ENCODE peak calls at places on chromosomes 7 and 10, in seven cellular contexts. One of them, this sample, is unnamed.

GRCh38 chr7:41699532-41699931 is 3.4 kb downstream of the INHBA start:
- DNase-seq in progenitor cell of endocrine pancreas: no peak
- DNase-seq in AG09309: no peak
- DNase-seq in RWPE1: no peak
- DNase-seq in A549: no peak
- DNase-seq in AG04449: no peak
- DNase-seq in endodermal cell: peak; percentile 78
- DNase-seq in this sample: no peak

GRCh38 chr7:151692721-151693120 is 173.0 kb upstream of the RHEB start:
- DNase-seq in AG04449: no peak
- DNase-seq in RWPE1: no peak
- DNase-seq in AG09309: no peak
- DNase-seq in A549: no peak
- DNase-seq in progenitor cell of endocrine pancreas: no peak
- DNase-seq in endodermal cell: peak; percentile 70
- DNase-seq in this sample: no peak

GRCh38 chr7:150556521-150557138 is 10.6 kb upstream of the GIMAP4 start:
- DNase-seq in progenitor cell of endocrine pancreas: no peak
- DNase-seq in AG04449: no peak
- DNase-seq in endodermal cell: no peak
- DNase-seq in AG09309: no peak
- DNase-seq in A549: no peak
- DNase-seq in RWPE1: no peak
- DNase-seq in this sample: no peak

GRCh38 chr7:6656413-6656812 is 19.3 kb downstream of the ZNF316 start:
- DNase-seq in AG04449: no peak
- DNase-seq in A549: no peak
- DNase-seq in AG09309: no peak
- DNase-seq in RWPE1: no peak
- DNase-seq in endodermal cell: peak; percentile 29
- DNase-seq in progenitor cell of endocrine pancreas: no peak
- DNase-seq in this sample: no peak

GRCh38 chr7:83655951-83656556 is 7.1 kb upstream of the SEMA3E start:
- DNase-seq in A549: peak; percentile 70
- DNase-seq in RWPE1: peak; percentile 37
- DNase-seq in AG09309: peak; percentile 4
- DNase-seq in progenitor cell of endocrine pancreas: no peak
- DNase-seq in endodermal cell: peak; percentile 80
- DNase-seq in AG04449: peak; percentile 10
- DNase-seq in this sample: peak; percentile 45

GRCh38 chr10:118748041-118748440 is 6.7 kb downstream of the CACUL1 start:
- DNase-seq in RWPE1: no peak
- DNase-seq in A549: no peak
- DNase-seq in AG09309: no peak
- DNase-seq in AG04449: no peak
- DNase-seq in endodermal cell: no peak
- DNase-seq in progenitor cell of endocrine pancreas: no peak
- DNase-seq in this sample: no peak

GRCh38 chr10:118873080-118873737 is 118.4 kb upstream of the CACUL1 start:
- DNase-seq in AG09309: no peak
- DNase-seq in endodermal cell: no peak
- DNase-seq in AG04449: no peak
- DNase-seq in progenitor cell of endocrine pancreas: no peak
- DNase-seq in A549: no peak
- DNase-seq in RWPE1: peak; percentile 34
- DNase-seq in this sample: peak; percentile 9

GRCh38 chr7:129110575-129111376 is 33.7 kb upstream of the TSPAN33 start:
- DNase-seq in AG09309: no peak
- DNase-seq in RWPE1: no peak
- DNase-seq in endodermal cell: peak; percentile 89
- DNase-seq in progenitor cell of endocrine pancreas: no peak
- DNase-seq in A549: peak; percentile 29
- DNase-seq in AG04449: no peak
- DNase-seq in this sample: no peak

GRCh38 chr10:85609509-85609908 is 757.1 kb downstream of the GRID1 start:
- DNase-seq in endodermal cell: peak; percentile 27
- DNase-seq in A549: no peak
- DNase-seq in AG04449: no peak
- DNase-seq in AG09309: no peak
- DNase-seq in progenitor cell of endocrine pancreas: no peak
- DNase-seq in RWPE1: no peak
- DNase-seq in this sample: no peak

GRCh38 chr10:93468532-93469213 is 13.5 kb downstream of the MYOF start:
- DNase-seq in A549: peak; percentile 91
- DNase-seq in AG09309: no peak
- DNase-seq in RWPE1: peak; percentile 96
- DNase-seq in progenitor cell of endocrine pancreas: no peak
- DNase-seq in endodermal cell: no peak
- DNase-seq in AG04449: peak; percentile 67
- DNase-seq in this sample: no peak

GRCh38 chr10:103171278-103171677 is 21.8 kb downstream of the NT5C2 start:
- DNase-seq in progenitor cell of endocrine pancreas: no peak
- DNase-seq in AG04449: no peak
- DNase-seq in endodermal cell: no peak
- DNase-seq in AG09309: no peak
- DNase-seq in A549: no peak
- DNase-seq in RWPE1: peak; percentile 22
- DNase-seq in this sample: no peak

GRCh38 chr7:29370531-29371314 is 176.1 kb downstream of the CHN2 start:
- DNase-seq in AG04449: no peak
- DNase-seq in endodermal cell: peak; percentile 40
- DNase-seq in A549: no peak
- DNase-seq in RWPE1: peak; percentile 53
- DNase-seq in progenitor cell of endocrine pancreas: no peak
- DNase-seq in AG09309: no peak
- DNase-seq in this sample: no peak

GRCh38 chr7:100865971-100866720 is 1.0 kb upstream of the TRIP6 start:
- DNase-seq in AG04449: no peak
- DNase-seq in AG09309: no peak
- DNase-seq in A549: no peak
- DNase-seq in RWPE1: peak; percentile 67
- DNase-seq in endodermal cell: peak; percentile 66
- DNase-seq in progenitor cell of endocrine pancreas: no peak
- DNase-seq in this sample: no peak

GRCh38 chr7:140866926-140867325 is 57.8 kb downstream of the BRAF start:
- DNase-seq in A549: no peak
- DNase-seq in endodermal cell: no peak
- DNase-seq in progenitor cell of endocrine pancreas: no peak
- DNase-seq in RWPE1: no peak
- DNase-seq in AG09309: no peak
- DNase-seq in AG04449: no peak
- DNase-seq in this sample: no peak

GRCh38 chr7:142097571-142097970 is 13.9 kb upstream of the MGAM2 start:
- DNase-seq in RWPE1: no peak
- DNase-seq in AG04449: no peak
- DNase-seq in A549: no peak
- DNase-seq in progenitor cell of endocrine pancreas: no peak
- DNase-seq in AG09309: no peak
- DNase-seq in endodermal cell: no peak
- DNase-seq in this sample: no peak

GRCh38 chr10:100307716-100308115 is 21.2 kb upstream of the BLOC1S2 start:
- DNase-seq in AG09309: no peak
- DNase-seq in A549: no peak
- DNase-seq in RWPE1: no peak
- DNase-seq in AG04449: no peak
- DNase-seq in progenitor cell of endocrine pancreas: no peak
- DNase-seq in endodermal cell: no peak
- DNase-seq in this sample: no peak

GRCh38 chr10:13414855-13415254 is 66.8 kb upstream of the SEPHS1 start:
- DNase-seq in AG09309: no peak
- DNase-seq in A549: peak; percentile 42
- DNase-seq in endodermal cell: peak; percentile 84
- DNase-seq in progenitor cell of endocrine pancreas: no peak
- DNase-seq in RWPE1: no peak
- DNase-seq in AG04449: no peak
- DNase-seq in this sample: no peak
- TF ChIP-seq CTCF in AG09309: peak; percentile 28
- TF ChIP-seq CTCF in A549: no peak
- TF ChIP-seq CTCF in endodermal cell: peak; percentile 74
- TF ChIP-seq CTCF in progenitor cell of endocrine pancreas: peak; percentile 29
- TF ChIP-seq CTCF in RWPE1: no peak
- TF ChIP-seq CTCF in AG04449: peak; percentile 38
- TF ChIP-seq CTCF in this sample: peak; percentile 53

DNA sequence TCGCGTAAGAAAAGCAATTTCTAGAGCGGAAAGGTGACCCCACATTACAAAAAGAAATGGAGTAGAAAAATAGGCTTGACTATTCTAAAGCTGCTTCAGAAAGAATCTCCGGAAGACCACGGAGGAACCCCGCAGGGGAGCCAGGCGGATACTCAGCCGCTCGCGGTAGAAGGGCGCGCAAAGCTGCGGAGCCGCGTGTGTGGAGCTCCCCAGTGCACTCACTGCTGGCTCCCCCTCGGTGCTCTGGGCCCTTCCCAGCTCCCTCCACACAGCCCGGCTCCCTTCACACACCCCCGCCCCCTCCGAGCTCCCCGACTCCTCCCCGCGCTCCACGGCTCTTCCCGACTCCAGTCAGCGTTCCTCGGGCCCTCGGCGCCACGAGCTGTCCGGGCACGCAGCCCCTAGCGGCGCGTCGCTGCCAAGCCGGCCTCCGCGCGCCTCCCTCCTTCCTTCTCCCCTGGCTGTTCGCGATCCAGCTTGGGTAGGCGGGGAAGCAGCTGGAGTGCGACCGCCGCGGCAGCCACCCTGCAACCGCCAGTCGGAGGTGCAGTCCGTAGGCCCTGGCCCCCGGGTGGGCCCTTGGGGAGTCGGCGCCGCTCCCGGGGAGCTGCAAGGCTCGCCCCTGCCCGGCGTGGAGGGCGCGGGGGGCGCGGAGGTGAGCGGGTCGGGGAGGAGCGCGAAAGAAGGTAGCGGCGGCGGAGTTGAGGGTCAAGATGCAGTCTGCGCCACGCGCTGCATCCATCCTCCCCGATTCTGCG is at the start of gene STEAP2:
- DNase-seq in endodermal cell: peak; percentile 96
- DNase-seq in RWPE1: peak; percentile 72
- DNase-seq in AG09309: peak; percentile 73
- DNase-seq in AG04449: peak; percentile 53
- DNase-seq in progenitor cell of endocrine pancreas: peak; percentile 87
- DNase-seq in A549: peak; percentile 94
- DNase-seq in this sample: peak; percentile 73
- TF ChIP-seq CTCF in endodermal cell: peak; percentile 81
- TF ChIP-seq CTCF in RWPE1: peak; percentile 83
- TF ChIP-seq CTCF in AG09309: peak; percentile 63
- TF ChIP-seq CTCF in AG04449: peak; percentile 95
- TF ChIP-seq CTCF in progenitor cell of endocrine pancreas: peak; percentile 73
- TF ChIP-seq CTCF in A549: peak; percentile 38
- TF ChIP-seq CTCF in this sample: peak; percentile 70

GRCh38 chr7:117011419-117012260 is 58.3 kb downstream of the ST7 start:
- DNase-seq in AG09309: no peak
- DNase-seq in A549: no peak
- DNase-seq in AG04449: no peak
- DNase-seq in endodermal cell: no peak
- DNase-seq in RWPE1: no peak
- DNase-seq in progenitor cell of endocrine pancreas: no peak
- DNase-seq in this sample: no peak

GRCh38 chr7:117014673-117015133 is 61.4 kb downstream of the ST7 start:
- DNase-seq in RWPE1: peak; percentile 26
- DNase-seq in endodermal cell: no peak
- DNase-seq in AG04449: no peak
- DNase-seq in A549: no peak
- DNase-seq in progenitor cell of endocrine pancreas: no peak
- DNase-seq in AG09309: no peak
- DNase-seq in this sample: no peak

GRCh38 chr7:117014099-117014656 is 60.9 kb downstream of the ST7 start:
- DNase-seq in RWPE1: no peak
- DNase-seq in progenitor cell of endocrine pancreas: no peak
- DNase-seq in endodermal cell: no peak
- DNase-seq in AG04449: no peak
- DNase-seq in AG09309: no peak
- DNase-seq in A549: no peak
- DNase-seq in this sample: no peak

GRCh38 chr7:117010375-117011133 is 57.3 kb downstream of the ST7 start:
- DNase-seq in A549: no peak
- DNase-seq in AG09309: no peak
- DNase-seq in progenitor cell of endocrine pancreas: no peak
- DNase-seq in endodermal cell: no peak
- DNase-seq in AG04449: no peak
- DNase-seq in RWPE1: no peak
- DNase-seq in this sample: no peak

GRCh38 chr7:117012284-117013174 is 59.2 kb downstream of the ST7 start:
- DNase-seq in AG04449: no peak
- DNase-seq in A549: peak; percentile 57
- DNase-seq in RWPE1: peak; percentile 44
- DNase-seq in AG09309: no peak
- DNase-seq in endodermal cell: no peak
- DNase-seq in progenitor cell of endocrine pancreas: no peak
- DNase-seq in this sample: peak; percentile 27
- TF ChIP-seq CTCF in AG04449: no peak
- TF ChIP-seq CTCF in A549: peak; percentile 38
- TF ChIP-seq CTCF in RWPE1: peak; percentile 28
- TF ChIP-seq CTCF in AG09309: peak; percentile 40
- TF ChIP-seq CTCF in endodermal cell: peak; percentile 73
- TF ChIP-seq CTCF in progenitor cell of endocrine pancreas: peak; percentile 39
- TF ChIP-seq CTCF in this sample: peak; percentile 53

GRCh38 chr7:43479543-43479942 is 103.4 kb upstream of the STK17A start:
- DNase-seq in endodermal cell: no peak
- DNase-seq in progenitor cell of endocrine pancreas: no peak
- DNase-seq in AG09309: no peak
- DNase-seq in AG04449: no peak
- DNase-seq in A549: no peak
- DNase-seq in RWPE1: no peak
- DNase-seq in this sample: no peak

GRCh38 chr7:43481905-43482678 is 100.8 kb upstream of the STK17A start:
- DNase-seq in endodermal cell: no peak
- DNase-seq in AG09309: no peak
- DNase-seq in RWPE1: no peak
- DNase-seq in AG04449: peak; percentile 19
- DNase-seq in A549: no peak
- DNase-seq in progenitor cell of endocrine pancreas: no peak
- DNase-seq in this sample: peak; percentile 58

GRCh38 chr7:43475983-43476382 is 106.9 kb upstream of the STK17A start:
- DNase-seq in endodermal cell: no peak
- DNase-seq in AG09309: no peak
- DNase-seq in progenitor cell of endocrine pancreas: no peak
- DNase-seq in AG04449: no peak
- DNase-seq in A549: no peak
- DNase-seq in RWPE1: no peak
- DNase-seq in this sample: no peak

GRCh38 chr7:43480581-43480980 is 102.3 kb upstream of the STK17A start:
- DNase-seq in progenitor cell of endocrine pancreas: no peak
- DNase-seq in endodermal cell: no peak
- DNase-seq in RWPE1: no peak
- DNase-seq in AG09309: no peak
- DNase-seq in A549: no peak
- DNase-seq in AG04449: no peak
- DNase-seq in this sample: no peak

DNA sequence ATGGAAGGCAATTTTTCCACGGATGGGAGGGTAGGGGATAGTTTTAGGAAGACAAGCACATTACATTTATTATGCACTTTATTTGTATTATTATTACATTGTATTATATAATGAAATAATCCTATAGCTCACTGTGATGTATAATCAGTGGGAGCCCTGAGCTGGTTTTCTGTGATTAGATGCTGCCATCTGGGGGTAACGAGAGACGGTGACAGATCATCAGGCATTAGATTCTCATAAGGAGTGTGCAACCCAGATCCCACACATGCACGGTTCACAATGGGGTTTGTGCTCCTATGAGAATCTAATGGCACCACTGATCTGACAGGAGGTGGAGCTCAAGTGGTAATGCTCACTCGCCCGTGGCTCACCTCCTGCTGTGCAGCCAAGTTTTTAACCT is 103.9 kb upstream of the STK17A start:
- DNase-seq in progenitor cell of endocrine pancreas: no peak
- DNase-seq in RWPE1: no peak
- DNase-seq in AG04449: no peak
- DNase-seq in A549: no peak
- DNase-seq in AG09309: no peak
- DNase-seq in endodermal cell: no peak
- DNase-seq in this sample: no peak
- TF ChIP-seq CTCF in progenitor cell of endocrine pancreas: no peak
- TF ChIP-seq CTCF in RWPE1: no peak
- TF ChIP-seq CTCF in AG04449: no peak
- TF ChIP-seq CTCF in A549: peak; percentile 15
- TF ChIP-seq CTCF in AG09309: no peak
- TF ChIP-seq CTCF in endodermal cell: peak; percentile 42
- TF ChIP-seq CTCF in this sample: no peak